ENCODE peak calls at places on chromosomes 6 and 20, in seven cellular contexts. Z is CD4-positive, alpha-beta memory T cell; G is HAP-1; D is neuronal stem cell; H is uterus; J is lower lobe of right lung; T is stomach. B is an unnamed sample.

GRCh38 chr6:45787384-45787783 is 228.3 kb downstream of the CLIC5 start:
- DNase-seq in J (no peak), Z (no peak), H (no peak), T (no peak), D (no peak), G (no peak), B (no peak)

GRCh38 chr20:54350415-54350814 is 125.0 kb upstream of the DOK5 start:
- DNase-seq in Z (no peak), G (no peak), J (no peak), D (no peak), H (no peak), T (no peak), B (no peak)

GRCh38 chr20:40984496-40984895 is 44.1 kb upstream of the TOP1 start:
- DNase-seq in H (no peak), G (no peak), T (no peak), D (no peak), Z (no peak), J (no peak), B (no peak)

GRCh38 chr20:2616634-2617033 is 35.8 kb upstream of the NOP56 start:
- DNase-seq in G (no peak), J (no peak), D (no peak), Z (no peak), H (no peak), T (no peak), B (no peak)

GRCh38 chr6:136525586-136526195 is 24.5 kb downstream of the MAP7 start:
- DNase-seq in T (no peak), J (no peak), Z (no peak), D (no peak), G (peak; percentile 62), H (no peak), B (no peak)

GRCh38 chr20:58584051-58584824 is 66.8 kb upstream of the STX16 start:
- DNase-seq in D (no peak), T (no peak), H (no peak), J (no peak), Z (no peak), G (no peak), B (no peak)

GRCh38 chr6:139508576-139508975 is 134.1 kb upstream of the CITED2 start:
- DNase-seq in J (no peak), Z (no peak), G (no peak), T (no peak), H (no peak), D (no peak), B (no peak)

GRCh38 chr6:24126586-24127192 is 674 bp downstream of the NRSN1 start:
- DNase-seq in J (no peak), H (no peak), Z (peak; percentile 9), G (peak; percentile 70), D (peak; percentile 90), T (no peak), B (no peak)

GRCh38 chr20:51042064-51042463 is 19.2 kb upstream of the KCNG1 start:
- DNase-seq in H (no peak), G (no peak), T (no peak), Z (no peak), D (no peak), J (no peak), B (no peak)

GRCh38 chr20:8428988-8429387 is 296.9 kb downstream of the PLCB1 start:
- DNase-seq in Z (no peak), G (no peak), H (no peak), J (no peak), T (no peak), D (no peak), B (no peak)

GRCh38 chr6:33766921-33767700 is 20.4 kb upstream of the IP6K3 start:
- DNase-seq in D (no peak), Z (no peak), J (no peak), G (no peak), T (no peak), H (no peak), B (no peak)

GRCh38 chr6:32945106-32945761 is 4.4 kb upstream of the HLA-DMB start:
- DNase-seq in J (no peak), T (no peak), Z (no peak), D (no peak), H (no peak), G (no peak), B (no peak)

GRCh38 chr6:26234421-26235239 is 130.4 kb upstream of the BTN3A2 start:
- DNase-seq in Z (peak; percentile 86), T (peak; percentile 66), J (peak; percentile 73), H (peak; percentile 42), G (peak; percentile 80), D (no peak), B (peak; percentile 75)

GRCh38 chr6:111201155-111201554 is 113.9 kb downstream of the SLC16A10 start:
- DNase-seq in D (no peak), J (no peak), Z (no peak), G (no peak), T (no peak), H (no peak), B (no peak)

GRCh38 chr20:4243071-4243470 is 227.7 kb upstream of the RNF24 start:
- DNase-seq in Z (no peak), H (no peak), D (no peak), J (no peak), G (peak; percentile 55), T (no peak), B (no peak)

GRCh38 chr6:74044417-74045096 is 348.6 kb downstream of the CD109 start:
- DNase-seq in Z (no peak), T (no peak), J (no peak), G (no peak), D (no peak), H (no peak), B (no peak)

GRCh38 chr20:10551732-10552724 is 116.9 kb downstream of the SLX4IP start:
- DNase-seq in H (peak; percentile 39), J (no peak), D (peak; percentile 36), G (no peak), Z (no peak), T (no peak), B (no peak)

DNA sequence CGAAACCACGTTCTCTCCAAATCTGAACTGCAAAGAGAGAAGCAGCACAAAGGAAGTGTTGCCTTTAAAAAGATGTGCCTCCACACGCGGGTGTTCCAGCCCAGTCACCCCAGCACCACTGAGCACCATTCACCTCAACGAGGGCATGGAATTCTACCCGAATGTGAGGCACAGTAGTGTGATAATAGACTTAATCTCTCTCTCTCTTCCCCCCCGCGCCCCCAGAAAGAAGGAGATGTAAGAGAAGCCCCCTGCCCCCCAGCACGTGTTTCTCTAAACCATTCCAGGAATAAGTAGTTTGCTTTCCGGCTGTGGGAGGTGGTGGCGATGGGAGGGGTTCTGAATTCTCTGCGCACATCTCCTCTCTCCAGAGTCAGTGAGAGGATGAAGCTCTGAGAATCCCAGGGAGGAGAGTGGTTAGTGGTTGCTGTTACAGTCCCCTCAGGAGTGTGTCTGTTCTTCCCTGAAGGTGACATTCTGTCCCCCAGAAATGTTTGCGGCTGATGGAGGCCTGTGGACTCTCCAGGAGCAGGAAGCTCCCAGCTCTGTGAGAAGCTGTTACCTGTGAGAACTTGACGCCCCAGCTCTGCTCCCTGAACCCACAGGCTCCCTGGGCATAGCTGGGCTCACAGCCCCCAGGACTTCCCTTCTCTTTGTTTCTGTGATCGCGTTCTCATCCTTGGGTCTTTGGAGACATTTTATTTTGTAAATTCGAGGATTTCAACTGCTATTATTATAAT is 23.5 kb upstream of the IRF4 start:
- DNase-seq in T (no peak), G (no peak), D (no peak), Z (no peak), H (no peak), J (no peak), B (no peak)
- H3K9me3 ChIP-seq in T (peaks cover 10% of the 10 kb centered on the region), G (peaks cover 23% of the 10 kb centered on the region), D (peaks cover 32% of the 10 kb centered on the region), Z (no peaks in the 10 kb centered on the region), H (no peaks in the 10 kb centered on the region), J (peaks cover 10% of the 10 kb centered on the region), B (no peaks in the 10 kb centered on the region)

DNA sequence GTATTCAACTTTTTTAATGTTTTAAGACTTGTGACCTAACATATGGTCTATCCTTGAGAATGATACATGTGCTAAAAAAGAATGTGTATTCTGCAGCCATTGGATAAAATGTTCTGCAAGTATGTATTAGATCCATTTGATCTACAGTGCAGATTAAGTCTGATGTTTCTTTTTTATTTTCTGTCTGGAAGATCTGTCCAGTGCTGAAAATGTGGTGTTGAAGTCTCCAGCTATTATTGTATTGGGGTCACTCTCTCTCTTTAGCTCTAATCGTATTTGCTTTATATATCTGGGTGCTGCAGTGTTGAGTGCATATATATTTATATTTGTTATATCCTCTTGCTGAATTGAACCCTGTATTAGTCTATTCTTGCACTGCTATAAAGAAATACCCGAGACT is 44.2 kb upstream of the TRIM39 start:
- DNase-seq in H (no peak), D (no peak), T (no peak), G (no peak), J (no peak), Z (no peak), B (no peak)
- H3K9me3 ChIP-seq in H (no peaks in the 10 kb centered on the region), D (peaks cover 28% of the 10 kb centered on the region), T (peaks cover 77% of the 10 kb centered on the region), G (peaks cover 25% of the 10 kb centered on the region), J (peaks cover 89% of the 10 kb centered on the region), Z (peaks cover 4% of the 10 kb centered on the region), B (peaks cover 69% of the 10 kb centered on the region)

DNA sequence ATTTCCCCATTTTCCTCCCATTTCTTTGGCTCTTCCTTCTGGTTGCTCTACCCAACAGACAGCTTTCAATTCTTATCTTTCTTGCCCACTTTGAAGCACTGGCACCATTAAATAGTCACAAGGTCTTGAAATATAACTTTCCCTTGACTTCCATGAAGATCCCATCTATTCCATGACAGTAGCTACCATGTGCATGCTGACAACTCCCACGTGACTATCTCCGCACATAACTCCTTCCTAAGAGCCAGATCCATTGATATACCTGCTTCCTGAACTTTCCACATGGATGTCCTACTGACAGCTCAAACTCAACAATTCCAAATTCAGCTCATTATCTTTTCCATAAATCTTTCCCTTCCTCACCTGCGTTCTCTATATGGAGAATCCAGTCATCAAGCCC is 101.4 kb downstream of the RIN2 start:
- DNase-seq in G (no peak), J (no peak), Z (no peak), T (no peak), D (no peak), H (no peak), B (no peak)
- H3K9me3 ChIP-seq in G (no peaks in the 10 kb centered on the region), J (no peaks in the 10 kb centered on the region), Z (no peaks in the 10 kb centered on the region), T (no peaks in the 10 kb centered on the region), D (no peaks in the 10 kb centered on the region), H (no peaks in the 10 kb centered on the region), B (no peaks in the 10 kb centered on the region)

GRCh38 chr6:118581489-118581959 is 33.4 kb downstream of the PLN start:
- DNase-seq in Z (no peak), T (peak; percentile 42), D (no peak), H (no peak), G (no peak), J (no peak), B (no peak)

GRCh38 chr6:118579786-118580185 is 31.7 kb downstream of the PLN start:
- DNase-seq in G (peak; percentile 10), Z (no peak), T (no peak), D (no peak), J (no peak), H (no peak), B (no peak)

GRCh38 chr6:118580585-118581419 is 32.7 kb downstream of the PLN start:
- DNase-seq in T (no peak), D (peak; percentile 66), J (no peak), H (no peak), G (peak; percentile 56), Z (peak; percentile 41), B (no peak)

GRCh38 chr6:118577972-118578371 is 29.9 kb downstream of the PLN start:
- DNase-seq in T (no peak), H (no peak), G (no peak), J (no peak), D (no peak), Z (no peak), B (no peak)

DNA sequence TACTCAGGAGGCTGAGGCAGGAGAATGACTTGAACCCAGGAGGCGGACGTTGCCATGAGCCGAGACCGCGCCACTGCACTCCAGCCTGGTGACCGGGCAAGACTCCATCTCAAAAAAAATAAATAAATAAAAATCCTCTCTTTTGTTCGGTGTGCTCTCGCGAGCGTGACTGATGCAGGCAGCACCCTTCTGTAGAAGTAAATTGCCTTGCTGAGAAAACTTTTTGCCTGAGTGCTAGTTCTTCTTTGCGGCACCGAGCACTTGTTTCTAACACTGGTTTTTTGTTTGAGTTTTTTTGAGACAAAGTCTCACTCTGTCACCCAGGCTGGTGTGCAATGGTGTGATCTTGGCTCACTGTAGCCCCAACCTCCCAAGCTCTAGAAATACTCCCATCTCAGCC is 30.5 kb downstream of the PLN start:
- DNase-seq in D (no peak), Z (peak; percentile 13), H (no peak), T (no peak), J (no peak), G (no peak), B (no peak)
- H3K9me3 ChIP-seq in D (peaks cover 14% of the 10 kb centered on the region), Z (no peaks in the 10 kb centered on the region), H (no peaks in the 10 kb centered on the region), T (peaks cover 25% of the 10 kb centered on the region), J (peaks cover 38% of the 10 kb centered on the region), G (peaks cover 8% of the 10 kb centered on the region), B (peaks cover 29% of the 10 kb centered on the region)